ENCODE peak calls at places on chromosomes 1 and 21, in five cellular contexts. V, A, P, H and D are unnamed samples.

GRCh38 chr1:159992161-159992560 is 38.1 kb upstream of the SLAMF9 start:
- DNase-seq in V (no peak), A (no peak), P (no peak), H (no peak), D (peak)

GRCh38 chr1:54742262-54742661 is 22.1 kb downstream of the PARS2 start:
- DNase-seq in V (no peak), A (no peak), P (no peak), H (no peak), D (peak)

GRCh38 chr1:153439273-153439672 is 21.2 kb downstream of the S100A7 start:
- DNase-seq in V (no peak), A (no peak), P (no peak), H (no peak), D (peak)

GRCh38 chr21:28336299-28336698 is 656.4 kb downstream of the LTN1 start:
- DNase-seq in V (no peak), A (no peak), P (peak), H (peak), D (no peak)

GRCh38 chr1:221039616-221040015 is 160.4 kb downstream of the HLX start:
- DNase-seq in V (no peak), A (no peak), P (no peak), H (no peak), D (no peak)

GRCh38 chr1:21157054-21157453 is 19.6 kb downstream of the EIF4G3 start:
- DNase-seq in V (no peak), A (no peak), P (no peak), H (no peak), D (no peak)

GRCh38 chr1:147892216-147892615 is 10.4 kb upstream of the GJA8 start:
- DNase-seq in V (no peak), A (no peak), P (no peak), H (no peak), D (no peak)

GRCh38 chr1:198756470-198756869 is 117.6 kb downstream of the PTPRC start:
- DNase-seq in V (no peak), A (no peak), P (no peak), H (no peak), D (no peak)

GRCh38 chr1:177137814-177138213 is 26.7 kb downstream of the ASTN1 start:
- DNase-seq in V (no peak), A (no peak), P (no peak), H (no peak), D (no peak)

GRCh38 chr1:23720256-23720995 is 22.8 kb upstream of the ELOA start:
- DNase-seq in V (no peak), A (no peak), P (no peak), H (no peak), D (no peak)

GRCh38 chr1:233704125-233704881 is 90.4 kb downstream of the KCNK1 start:
- DNase-seq in V (no peak), A (no peak), P (no peak), H (no peak), D (no peak)

GRCh38 chr1:11025618-11026017 is 13.2 kb downstream of the TARDBP start:
- DNase-seq in V (no peak), A (no peak), P (no peak), H (no peak), D (no peak)

GRCh38 chr1:201748331-201748730 is 80.6 kb upstream of the IPO9 start:
- DNase-seq in V (no peak), A (no peak), P (no peak), H (no peak), D (peak)

DNA sequence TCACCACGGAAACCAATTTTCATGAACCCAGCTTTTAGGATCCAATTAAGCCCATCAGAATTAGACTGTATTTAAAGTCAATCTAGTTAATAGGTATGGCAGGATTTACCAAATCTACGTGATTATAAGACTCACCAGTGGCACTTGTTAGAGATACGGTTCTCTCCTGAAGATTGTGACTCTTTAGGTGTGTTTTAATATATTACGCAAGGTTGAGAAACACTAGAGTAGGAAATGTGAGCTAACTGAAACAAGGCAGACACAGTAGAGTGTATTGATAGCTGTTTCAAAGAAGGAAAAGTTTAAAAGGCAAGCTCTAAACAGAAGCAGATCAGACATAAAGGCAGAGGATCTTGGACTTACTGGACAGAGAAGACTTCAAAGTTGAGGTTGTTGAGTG is 11.2 kb upstream of the RPE65 start:
- DNase-seq in V (no peak), A (no peak), P (no peak), H (no peak), D (no peak)
- TF ChIP-seq CTCF in V (no peak), A (no peak), P (no peak), H (no peak), D (no peak)

DNA sequence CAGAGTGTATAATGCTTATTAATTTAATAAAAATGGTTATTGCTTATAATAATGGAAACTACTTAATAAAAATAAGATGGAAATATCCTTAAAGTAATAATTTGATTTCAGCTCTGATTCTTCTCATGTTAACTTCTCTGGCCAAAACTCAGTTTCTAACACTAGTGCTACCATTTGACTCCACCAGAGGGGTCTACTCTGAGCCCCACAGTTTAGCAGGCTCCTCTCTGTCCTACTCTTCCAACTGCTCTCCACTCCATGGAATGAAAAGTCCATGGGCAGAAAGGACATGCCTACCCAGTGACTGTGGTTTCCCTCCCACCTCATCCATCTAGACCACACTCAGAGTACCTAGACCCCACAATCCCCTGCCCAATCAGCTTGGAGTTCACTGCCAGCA is 489.1 kb upstream of the CAMK1G start:
- DNase-seq in V (no peak), A (no peak), P (no peak), H (no peak), D (no peak)
- TF ChIP-seq CTCF in V (no peak), A (peak), P (no peak), H (no peak), D (no peak)

GRCh38 chr1:15364740-15365139 is 44.9 kb upstream of the EFHD2 start:
- DNase-seq in V (no peak), A (no peak), P (no peak), H (no peak), D (no peak)
- TF ChIP-seq CTCF in V (no peak), A (no peak), P (no peak), H (no peak), D (no peak)

GRCh38 chr1:117174851-117175250 is 35.9 kb downstream of the VTCN1 start:
- DNase-seq in V (no peak), A (no peak), P (no peak), H (no peak), D (no peak)
- TF ChIP-seq CTCF in V (no peak), A (no peak), P (no peak), H (no peak), D (no peak)

DNA sequence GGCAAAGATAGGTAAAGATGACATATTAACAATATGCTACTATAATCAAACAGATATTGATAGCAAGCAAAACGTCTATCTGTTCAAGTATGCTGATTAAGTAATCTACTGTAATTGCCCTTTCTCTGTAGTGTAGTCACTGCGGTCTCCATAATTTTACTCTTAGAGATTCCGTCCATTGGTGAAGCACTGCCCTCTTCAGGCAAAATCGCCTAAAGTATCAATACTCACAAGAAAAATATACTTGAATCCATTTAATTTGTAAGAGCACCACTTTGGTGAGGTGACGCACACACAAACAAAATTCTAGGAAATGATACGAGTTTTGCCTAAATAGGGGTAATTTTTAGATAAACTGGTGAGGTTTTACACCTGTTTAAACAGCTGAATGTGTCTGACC is 434.6 kb upstream of the CHRM3 start:
- DNase-seq in V (no peak), A (peak), P (no peak), H (no peak), D (no peak)
- TF ChIP-seq CTCF in V (no peak), A (peak), P (no peak), H (no peak), D (peak)

DNA sequence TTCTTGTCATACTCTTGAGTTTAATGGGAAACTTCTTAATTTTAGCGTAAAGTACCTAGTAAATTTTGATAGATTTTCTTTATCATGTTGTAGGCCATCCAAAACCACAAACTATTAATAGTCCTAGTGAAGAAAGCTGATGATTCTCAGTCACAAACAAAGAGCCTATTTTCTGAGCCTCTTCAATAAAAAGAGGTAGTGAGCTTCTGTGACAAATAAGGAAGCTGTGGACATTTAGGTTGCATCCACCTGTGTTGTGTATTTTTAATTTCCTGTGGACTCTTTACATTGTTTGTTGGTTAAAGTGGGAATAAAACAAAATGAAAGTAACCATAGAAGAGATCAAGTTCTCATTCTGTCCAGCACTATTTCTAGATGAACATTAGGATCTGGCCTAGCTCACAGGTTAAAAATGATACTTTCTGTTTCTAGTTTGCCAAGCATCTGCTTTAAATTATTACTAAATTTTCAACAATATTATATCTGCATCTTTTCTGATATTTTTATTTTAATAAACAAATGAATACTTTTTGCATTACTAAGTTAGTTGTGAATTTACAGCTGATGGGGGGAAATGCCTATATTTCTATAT is 702.2 kb upstream of the ADGRL4 start:
- DNase-seq in V (no peak), A (no peak), P (no peak), H (no peak), D (no peak)
- TF ChIP-seq CTCF in V (no peak), A (no peak), P (no peak), H (no peak), D (no peak)

DNA sequence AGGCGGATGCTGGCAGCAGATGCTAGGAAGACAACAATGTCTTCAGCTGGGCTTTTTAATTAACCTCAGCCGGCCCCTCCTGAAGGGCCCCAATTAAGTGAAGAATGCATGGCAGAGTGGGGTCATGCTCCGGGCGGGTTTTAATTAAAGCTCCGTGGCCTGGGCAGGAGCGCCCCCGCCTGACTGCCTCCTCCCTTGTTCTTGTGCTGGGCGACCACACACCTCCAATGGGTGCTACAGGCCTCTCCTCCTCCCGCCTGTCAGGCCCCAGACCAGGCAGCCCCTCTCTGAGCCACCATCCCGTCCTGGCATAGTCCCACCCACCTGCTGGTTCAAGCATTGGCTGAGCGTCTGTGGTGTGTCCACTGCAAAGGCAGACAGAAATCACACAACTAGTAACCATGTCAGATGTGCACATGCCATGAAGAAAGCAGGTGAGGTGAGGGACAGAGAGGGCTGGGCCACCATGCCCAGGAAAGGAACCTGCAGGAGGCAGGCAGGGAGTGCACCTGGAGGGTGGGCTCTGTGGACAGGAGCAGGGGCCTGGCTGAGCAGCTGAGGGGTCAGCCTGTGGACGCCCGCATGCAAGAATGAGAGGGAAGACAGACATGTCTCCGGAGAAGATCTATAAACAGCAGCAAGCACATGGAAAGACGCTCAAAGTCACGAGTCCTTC is 8.5 kb upstream of the ARF1 start:
- DNase-seq in V (no peak), A (no peak), P (no peak), H (no peak), D (no peak)
- TF ChIP-seq CTCF in V (peak), A (no peak), P (no peak), H (no peak), D (no peak)